ENCODE peak calls at places on chromosomes 4 and X, in ten cellular contexts. Y is activated naive CD8-positive, alpha-beta T cell treated with anti-CD3 and anti-CD28 coated beads, Interleukin-2, amount 10 ng/mL, durations not matched to agents 7 days and 5 days; Z is NCI-H526 treated with DMSO at 0.1 percent for 48 hours; N is stimulated activated CD8-positive, alpha-beta memory T cell treated with anti-CD3 and anti-CD28 coated beads, Interleukin-15, amount 100 ng/mL, for 4 hours; P is GM04504; E is stimulated activated naive CD4-positive, alpha-beta T cell; I is NCI-H1436; A is AG04450; T is transverse colon; J is stimulated activated CD4-positive, alpha-beta T cell treated with anti-CD3 and anti-CD28 coated beads, Interleukin-15, amount 100 ng/mL, for 24 hours. W is an unnamed sample.

GRCh38 chr4:108113229-108113628 is 55.5 kb downstream of the LEF1 start:
- DNase-seq in Y (peak), Z (no peak), N (no peak), P (no peak), E (peak), I (no peak), A (no peak), T (no peak), J (peak), W (no peak)

GRCh38 chr4:147094228-147094627 is 148.6 kb upstream of the TTC29 start:
- DNase-seq in Y (no peak), Z (no peak), N (no peak), P (no peak), E (no peak), I (no peak), A (no peak), T (no peak), J (no peak), W (no peak)

GRCh38 chr4:102825261-102826071 is 1.9 kb downstream of the UBE2D3 start:
- DNase-seq in Y (no peak), Z (peak), N (no peak), P (peak), E (peak), I (no peak), A (peak), T (peak), J (peak), W (no peak)

GRCh38 chrX:48278958-48279357 is 23.8 kb downstream of the SSX1 start:
- DNase-seq in Y (no peak), Z (no peak), N (no peak), P (no peak), E (no peak), I (no peak), A (no peak), T (no peak), J (peak), W (no peak)

GRCh38 chr4:80922951-80923350 is 107.6 kb upstream of the BMP3 start:
- DNase-seq in Y (no peak), Z (no peak), N (no peak), P (no peak), E (no peak), I (no peak), A (no peak), T (no peak), J (no peak), W (no peak)

GRCh38 chr4:83170952-83171399 is 56.4 kb upstream of the PLAC8 start:
- DNase-seq in Y (no peak), Z (no peak), N (no peak), P (no peak), E (no peak), I (no peak), A (no peak), T (no peak), J (no peak), W (no peak)

GRCh38 chr4:78907638-78908037 is 31.6 kb downstream of the PAQR3 start:
- DNase-seq in Y (no peak), Z (no peak), N (no peak), P (no peak), E (no peak), I (no peak), A (no peak), T (no peak), J (no peak), W (no peak)

GRCh38 chrX:124501566-124501965 is 155.2 kb downstream of the SH2D1A start:
- DNase-seq in Y (no peak), Z (no peak), N (no peak), P (no peak), E (no peak), I (no peak), A (no peak), T (no peak), J (no peak), W (no peak)

W was measured in H54.